ENCODE peak calls at places on chromosomes 7 and 10, in eight cellular contexts. K is keratinocyte, J is mesendoderm, X is ovary, Y is substantia nigra, D is IMR-90, V is spleen, T is cardiac muscle cell. A is an unnamed sample.

GRCh38 chr10:122120008-122120744 is 131.2 kb downstream of the TACC2 start:
- DNase-seq in D (no peak), V (no peak), X (no peak), T (no peak), J (no peak), Y (no peak), K (no peak), A (no peak)

GRCh38 chr7:41103331-41103730 is 599.6 kb downstream of the INHBA start:
- DNase-seq in J (peak; percentile 38), T (no peak), K (peak; percentile 77), X (no peak), Y (no peak), D (peak; percentile 77), V (no peak), A (no peak)

GRCh38 chr10:121823993-121824463 is 103.8 kb downstream of the ATE1 start:
- DNase-seq in J (peak; percentile 53), Y (no peak), T (peak; percentile 62), X (no peak), D (peak; percentile 46), K (no peak), V (no peak), A (no peak)

GRCh38 chr10:9992656-9993055 is 1025.0 kb upstream of the CELF2 start:
- DNase-seq in V (no peak), J (peak; percentile 27), Y (no peak), K (no peak), D (no peak), X (no peak), T (peak; percentile 24), A (no peak)

GRCh38 chr7:82294258-82294855 is 149.2 kb downstream of the CACNA2D1 start:
- DNase-seq in T (no peak), V (no peak), D (peak; percentile 13), Y (no peak), X (no peak), K (no peak), J (no peak), A (no peak)

GRCh38 chr10:59817806-59818205 is 64.6 kb upstream of the MRLN start:
- DNase-seq in V (no peak), X (no peak), J (no peak), D (no peak), T (peak; percentile 67), Y (no peak), K (no peak), A (no peak)

GRCh38 chr7:105808703-105809590 is 67.5 kb downstream of the ATXN7L1 start:
- DNase-seq in D (peak; percentile 85), Y (no peak), K (peak; percentile 69), X (no peak), V (peak; percentile 89), T (peak; percentile 55), J (no peak), A (peak; percentile 91)

GRCh38 chr10:119667562-119668328 is 16.6 kb downstream of the BAG3 start:
- DNase-seq in D (peak; percentile 98), X (peak; percentile 67), K (peak; percentile 90), V (no peak), J (peak; percentile 70), Y (no peak), T (peak; percentile 93), A (peak; percentile 71)

GRCh38 chr10:86657011-86657395 is 2.7 kb downstream of the OPN4 start:
- DNase-seq in J (no peak), Y (no peak), T (no peak), V (peak; percentile 39), K (no peak), X (peak; percentile 19), D (no peak), A (no peak)

GRCh38 chr7:34165927-34166550 is 260.7 kb downstream of the BMPER start:
- DNase-seq in X (no peak), D (peak; percentile 60), J (peak; percentile 57), K (no peak), Y (no peak), V (no peak), T (peak; percentile 66), A (no peak)

GRCh38 chr10:64507869-64508609 is 986.8 kb downstream of the REEP3 start:
- DNase-seq in T (peak; percentile 69), J (peak; percentile 93), K (no peak), X (no peak), D (no peak), Y (no peak), V (no peak), A (no peak)

GRCh38 chr10:89219512-89220218 is 12.5 kb upstream of the CH25H start:
- DNase-seq in J (no peak), T (no peak), X (no peak), D (no peak), K (no peak), Y (no peak), V (no peak), A (no peak)

GRCh38 chr10:89228136-89228535 is 21.0 kb upstream of the CH25H start:
- DNase-seq in J (no peak), V (no peak), Y (no peak), D (no peak), K (no peak), X (no peak), T (no peak), A (no peak)

GRCh38 chr10:89221919-89222318 is 14.8 kb upstream of the CH25H start:
- DNase-seq in D (no peak), T (no peak), X (no peak), J (no peak), K (no peak), Y (no peak), V (no peak), A (no peak)

GRCh38 chr10:89228962-89229361 is 21.8 kb upstream of the CH25H start:
- DNase-seq in D (no peak), K (no peak), Y (no peak), X (no peak), J (no peak), T (no peak), V (no peak), A (no peak)

GRCh38 chr10:89224697-89225443 is 17.8 kb upstream of the CH25H start:
- DNase-seq in T (peak; percentile 46), D (no peak), Y (no peak), J (peak; percentile 71), K (no peak), V (no peak), X (no peak), A (no peak)
- H3K27ac ChIP-seq in T (no peak overlapping the region), D (no peak overlapping the region), Y (peak overlapping the region; percentile 82), J (no peak overlapping the region), K (no peak overlapping the region), V (peak overlapping the region; percentile 70), X (no peak overlapping the region), A (no peak overlapping the region)

GRCh38 chr10:16986406-16987128 is 143.0 kb downstream of the CUBN start:
- DNase-seq in K (peak; percentile 36), D (peak; percentile 88), T (peak; percentile 57), X (no peak), V (no peak), Y (no peak), J (no peak), A (no peak)
- H3K27ac ChIP-seq in K (peak overlapping the region; percentile 62), D (peak overlapping the region; percentile 95), T (no peak overlapping the region), X (no peak overlapping the region), V (no peak overlapping the region), Y (no peak overlapping the region), J (no peak overlapping the region), A (peak overlapping the region; percentile 60)

GRCh38 chr7:47093254-47093798 is 488.6 kb downstream of the TNS3 start:
- DNase-seq in X (no peak), J (no peak), K (no peak), Y (no peak), D (peak; percentile 64), T (no peak), V (no peak), A (no peak)

GRCh38 chr7:47095906-47096305 is 486.0 kb downstream of the TNS3 start:
- DNase-seq in K (no peak), T (peak; percentile 18), V (no peak), Y (no peak), J (no peak), X (no peak), D (peak; percentile 28), A (no peak)

GRCh38 chr7:47092331-47092730 is 489.6 kb downstream of the TNS3 start:
- DNase-seq in K (no peak), V (no peak), Y (no peak), D (peak; percentile 41), T (no peak), J (no peak), X (no peak), A (no peak)

GRCh38 chr7:47093835-47094234 is 488.1 kb downstream of the TNS3 start:
- DNase-seq in T (no peak), X (no peak), V (no peak), K (no peak), J (no peak), D (no peak), Y (no peak), A (no peak)

GRCh38 chr7:47094462-47094861 is 487.4 kb downstream of the TNS3 start:
- DNase-seq in D (no peak), J (no peak), X (no peak), Y (no peak), T (no peak), K (no peak), V (no peak), A (no peak)
- H3K27ac ChIP-seq in D (no peak overlapping the region), J (no peak overlapping the region), X (no peak overlapping the region), Y (no peak overlapping the region), T (no peak overlapping the region), K (no peak overlapping the region), V (no peak overlapping the region), A (no peak overlapping the region)

DNA sequence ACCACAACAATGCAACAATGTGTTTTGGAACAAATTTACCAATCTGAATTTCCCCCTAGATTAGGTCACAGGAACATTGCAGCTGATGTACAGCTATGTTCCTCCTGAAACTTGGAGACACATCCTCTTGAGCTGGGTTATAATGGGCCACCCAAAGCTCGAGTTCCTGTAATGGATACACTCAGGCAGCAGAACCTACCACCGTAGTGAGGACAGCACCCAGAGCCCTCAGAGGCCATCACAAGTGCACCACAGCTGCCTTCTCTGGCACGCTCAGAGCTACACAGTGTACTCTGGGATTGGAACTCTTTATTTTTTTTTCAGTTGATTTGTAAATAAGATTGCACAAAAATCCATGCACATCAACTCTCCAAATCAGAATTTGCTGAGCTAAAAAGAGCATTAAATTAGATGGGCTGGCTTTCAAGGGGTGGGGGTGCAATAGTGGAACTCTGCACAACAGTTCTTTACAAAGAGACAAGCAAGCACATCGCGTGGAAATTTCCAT is 56.7 kb downstream of the EGFR start:
- DNase-seq in J (no peak), K (no peak), V (no peak), D (no peak), Y (no peak), X (no peak), T (no peak), A (no peak)
- H3K27ac ChIP-seq in J (no peak overlapping the region), K (peak overlapping the region; percentile 98), V (peak overlapping the region; percentile 39), D (no peak overlapping the region), Y (no peak overlapping the region), X (no peak overlapping the region), T (no peak overlapping the region), A (peak overlapping the region; percentile 77)